ENCODE peak calls at places on chromosomes 5 and 9, in five cellular contexts. M, G, R, O and K are unnamed samples.

GRCh38 chr5:6822068-6822467 is 108.8 kb downstream of the TENT4A start:
- DNase-seq in M (no peak), G (no peak), R (no peak), O (no peak), K (no peak)

GRCh38 chr5:134543820-134544692 is 18.6 kb downstream of the JADE2 start:
- DNase-seq in M (no peak), G (no peak), R (no peak), O (no peak), K (no peak)

GRCh38 chr5:34762321-34762871 is 76.6 kb upstream of the TTC23L start:
- DNase-seq in M (no peak), G (peak), R (no peak), O (no peak), K (no peak)

GRCh38 chr9:137487454-137488329 is 28.6 kb upstream of the NSMF start:
- DNase-seq in M (no peak), G (peak), R (no peak), O (no peak), K (no peak)

GRCh38 chr5:51960617-51961115 is 577.4 kb downstream of the ISL1 start:
- DNase-seq in M (no peak), G (peak), R (no peak), O (no peak), K (no peak)

GRCh38 chr9:73153793-73154227 is 2.1 kb downstream of the ANXA1 start:
- DNase-seq in M (no peak), G (peak), R (no peak), O (no peak), K (no peak)

GRCh38 chr9:114827658-114828360 is 22.0 kb upstream of the TNFSF15 start:
- DNase-seq in M (no peak), G (no peak), R (no peak), O (no peak), K (no peak)

GRCh38 chr5:1659100-1660036 is 135.6 kb upstream of the LPCAT1 start:
- DNase-seq in M (no peak), G (no peak), R (no peak), O (peak), K (peak)

GRCh38 chr9:7879551-7880245 is 80.1 kb upstream of the DMAC1 start:
- DNase-seq in M (no peak), G (no peak), R (peak), O (no peak), K (no peak)

GRCh38 chr9:94586814-94587213 is 6.8 kb downstream of the FBP2 start:
- DNase-seq in M (no peak), G (peak), R (no peak), O (no peak), K (no peak)

GRCh38 chr9:130042931-130043653 is at the start of gene FNBP1:
- DNase-seq in M (peak), G (peak), R (peak), O (peak), K (peak)

GRCh38 chr9:71079451-71079850 is 42.0 kb downstream of the TRPM3 start:
- DNase-seq in M (no peak), G (peak), R (no peak), O (no peak), K (no peak)

GRCh38 chr9:127642047-127642740 is 30.1 kb downstream of the STXBP1 start:
- DNase-seq in M (no peak), G (no peak), R (peak), O (no peak), K (no peak)

GRCh38 chr5:149528661-149529060 is 22.6 kb downstream of the CSNK1A1 start:
- DNase-seq in M (no peak), G (no peak), R (no peak), O (no peak), K (no peak)

GRCh38 chr9:109990541-109990940 is 210.5 kb downstream of the PALM2AKAP2 start:
- DNase-seq in M (no peak), G (peak), R (no peak), O (no peak), K (no peak)

GRCh38 chr9:87792831-87793288 is 66.9 kb downstream of the CTSL start:
- DNase-seq in M (no peak), G (peak), R (no peak), O (no peak), K (no peak)

GRCh38 chr5:56639491-56639890 is 175.9 kb upstream of the MAP3K1 start:
- DNase-seq in M (no peak), G (no peak), R (no peak), O (no peak), K (no peak)

GRCh38 chr9:112042244-112042638 is 132.9 kb downstream of the SUSD1 start:
- DNase-seq in M (no peak), G (no peak), R (no peak), O (no peak), K (no peak)

GRCh38 chr5:1652873-1653707 is 129.3 kb upstream of the LPCAT1 start:
- DNase-seq in M (no peak), G (peak), R (no peak), O (peak), K (no peak)

GRCh38 chr9:87840126-87840525 is 42.6 kb upstream of the SPATA31E1 start:
- DNase-seq in M (no peak), G (no peak), R (no peak), O (no peak), K (no peak)